ENCODE peak calls at places on chromosomes 6 and 20, in ten cellular contexts. D is stimulated activated CD8-positive, alpha-beta memory T cell treated with anti-CD3 and anti-CD28 coated beads, Interleukin-4, amount 100 ng/mL, for 1 hour; A is H54; F is cardiac septum; E is effector memory CD4-positive, alpha-beta T cell; J is tibial artery; S is dorsolateral prefrontal cortex; L is iPS-NIHi11; I is NCI-H1105; X is progenitor cell of endocrine pancreas. Y is an unnamed sample.

GRCh38 chr20:41654884-41655283 is 36.7 kb upstream of the CHD6 start:
- DNase-seq in D (no peak), A (no peak), F (no peak), E (no peak), J (no peak), S (no peak), L (peak; percentile 89), I (no peak), X (peak; percentile 39), Y (no peak)

GRCh38 chr6:84258268-84258667 is 30.8 kb upstream of the CEP162 start:
- DNase-seq in D (no peak), A (no peak), F (no peak), E (no peak), J (no peak), S (no peak), L (no peak), I (no peak), X (no peak), Y (no peak)

GRCh38 chr6:165260462-165260861 is 48.9 kb downstream of the C6orf118 start:
- DNase-seq in D (no peak), A (no peak), F (no peak), E (no peak), J (no peak), S (no peak), L (no peak), I (no peak), X (no peak), Y (no peak)

GRCh38 chr6:38179794-38180430 is 360.4 kb downstream of the ZFAND3 start:
- DNase-seq in D (no peak), A (no peak), F (peak; percentile 59), E (no peak), J (no peak), S (peak; percentile 43), L (no peak), I (no peak), X (no peak), Y (no peak)

GRCh38 chr20:38032585-38033329 is 499 bp downstream of the TTI1 start:
- DNase-seq in D (peak; percentile 13), A (no peak), F (no peak), E (peak; percentile 20), J (no peak), S (no peak), L (no peak), I (peak; percentile 64), X (no peak), Y (no peak)

GRCh38 chr6:25175656-25176055 is 103.5 kb upstream of the CARMIL1 start:
- DNase-seq in D (no peak), A (no peak), F (no peak), E (no peak), J (no peak), S (no peak), L (no peak), I (no peak), X (no peak), Y (no peak)

GRCh38 chr20:64240243-64241015 is 15.1 kb upstream of the PCMTD2 start:
- DNase-seq in D (no peak), A (no peak), F (peak; percentile 17), E (no peak), J (peak; percentile 56), S (no peak), L (no peak), I (no peak), X (no peak), Y (no peak)

GRCh38 chr20:25205277-25206062 is 10.0 kb downstream of the ENTPD6 start:
- DNase-seq in D (no peak), A (no peak), F (no peak), E (no peak), J (no peak), S (no peak), L (no peak), I (no peak), X (no peak), Y (no peak)

GRCh38 chr20:49792006-49792405 is 20.6 kb upstream of the SLC9A8 start:
- DNase-seq in D (no peak), A (no peak), F (no peak), E (no peak), J (no peak), S (no peak), L (no peak), I (no peak), X (no peak), Y (no peak)

GRCh38 chr6:115899883-115900282 is 160.8 kb downstream of the FRK start:
- DNase-seq in D (no peak), A (no peak), F (no peak), E (no peak), J (no peak), S (no peak), L (no peak), I (no peak), X (no peak), Y (no peak)

GRCh38 chr6:85186546-85187170 is 263.2 kb upstream of the NT5E start:
- DNase-seq in D (no peak), A (no peak), F (no peak), E (no peak), J (no peak), S (no peak), L (no peak), I (no peak), X (no peak), Y (no peak)

GRCh38 chr6:140858381-140858971 is 1274.2 kb upstream of the GJE1 start:
- DNase-seq in D (no peak), A (no peak), F (no peak), E (no peak), J (no peak), S (no peak), L (no peak), I (no peak), X (no peak), Y (peak; percentile 17)

GRCh38 chr20:38969708-38970107 is 7.6 kb downstream of the DHX35 start:
- DNase-seq in D (no peak), A (no peak), F (no peak), E (no peak), J (no peak), S (no peak), L (no peak), I (no peak), X (no peak), Y (no peak)

GRCh38 chr6:67722861-67723261 is 912.2 kb upstream of the ADGRB3 start:
- DNase-seq in D (no peak), A (no peak), F (no peak), E (no peak), J (peak; percentile 61), S (no peak), L (no peak), I (no peak), X (no peak), Y (no peak)

GRCh38 chr6:105397987-105398386 is 4.9 kb downstream of the PREP start:
- DNase-seq in D (no peak), A (no peak), F (no peak), E (no peak), J (no peak), S (no peak), L (peak; percentile 35), I (no peak), X (no peak), Y (no peak)

GRCh38 chr20:43590036-43590391 is 723 bp upstream of the IFT52 start:
- DNase-seq in D (no peak), A (no peak), F (no peak), E (no peak), J (no peak), S (no peak), L (peak; percentile 33), I (peak; percentile 43), X (no peak), Y (no peak)

GRCh38 chr20:9035129-9035528 is 33.8 kb upstream of the PLCB4 start:
- DNase-seq in D (no peak), A (peak; percentile 34), F (no peak), E (no peak), J (peak; percentile 80), S (no peak), L (no peak), I (no peak), X (no peak), Y (no peak)

GRCh38 chr6:95087394-95088097 is 489.8 kb upstream of the MANEA start:
- DNase-seq in D (no peak), A (no peak), F (no peak), E (no peak), J (no peak), S (no peak), L (no peak), I (peak; percentile 97), X (no peak), Y (peak; percentile 75)

GRCh38 chr6:138564170-138564721 is 65.0 kb upstream of the NHSL1 start:
- DNase-seq in D (no peak), A (no peak), F (no peak), E (no peak), J (no peak), S (no peak), L (no peak), I (no peak), X (no peak), Y (no peak)

GRCh38 chr6:35728663-35729348 is 8.0 kb upstream of the ARMC12 start:
- DNase-seq in D (no peak), A (no peak), F (peak; percentile 83), E (no peak), J (peak; percentile 85), S (peak; percentile 52), L (no peak), I (no peak), X (no peak), Y (peak; percentile 71)

GRCh38 chr6:26197736-26198625 is 110.8 kb downstream of the HFE start:
- DNase-seq in D (no peak), A (no peak), F (no peak), E (no peak), J (no peak), S (no peak), L (no peak), I (no peak), X (no peak), Y (no peak)

GRCh38 chr6:81304486-81304885 is 448.0 kb downstream of the TENT5A start:
- DNase-seq in D (no peak), A (no peak), F (no peak), E (no peak), J (no peak), S (no peak), L (no peak), I (no peak), X (no peak), Y (no peak)

GRCh38 chr20:21577551-21577950 is 63.7 kb upstream of the NKX2-2 start:
- DNase-seq in D (no peak), A (no peak), F (no peak), E (no peak), J (no peak), S (no peak), L (no peak), I (no peak), X (no peak), Y (no peak)

GRCh38 chr6:119110601-119111548 is 32.4 kb upstream of the FAM184A start:
- DNase-seq in D (no peak), A (no peak), F (no peak), E (no peak), J (no peak), S (no peak), L (peak; percentile 45), I (peak; percentile 53), X (peak; percentile 25), Y (peak; percentile 7)

GRCh38 chr20:50015993-50016770 is 33.4 kb downstream of the SNAI1 start:
- DNase-seq in D (no peak), A (no peak), F (no peak), E (no peak), J (no peak), S (no peak), L (no peak), I (no peak), X (no peak), Y (no peak)

GRCh38 chr6:6689413-6690143 is 101.1 kb downstream of the LY86 start:
- DNase-seq in D (no peak), A (no peak), F (no peak), E (no peak), J (no peak), S (no peak), L (no peak), I (no peak), X (no peak), Y (no peak)

GRCh38 chr6:157326979-157327378 is 3.7 kb upstream of the TMEM242 start:
- DNase-seq in D (no peak), A (no peak), F (no peak), E (no peak), J (no peak), S (no peak), L (no peak), I (no peak), X (no peak), Y (no peak)

GRCh38 chr6:156396791-156397418 is 380.3 kb upstream of the ARID1B start:
- DNase-seq in D (no peak), A (no peak), F (no peak), E (no peak), J (no peak), S (peak; percentile 43), L (peak; percentile 41), I (no peak), X (no peak), Y (no peak)

Y was measured in keratinocyte.